ENCODE peak calls at places on chromosomes 16 and 17, in four cellular contexts. L, U, R and O are unnamed samples.

GRCh38 chr16:85594621-85595298 is 18.4 kb upstream of the GSE1 start:
- DNase-seq in L (no peak), U (no peak), R (no peak), O (no peak)

GRCh38 chr17:73365934-73366623 is 54.3 kb upstream of the CDC42EP4 start:
- DNase-seq in L (peak; percentile 51), U (no peak), R (no peak), O (no peak)

GRCh38 chr17:72466199-72466598 is 345.4 kb downstream of the SOX9 start:
- DNase-seq in L (peak; percentile 69), U (peak; percentile 9), R (no peak), O (no peak)

GRCh38 chr17:68613739-68614298 is 12.7 kb upstream of the FAM20A start:
- DNase-seq in L (peak; percentile 50), U (peak; percentile 36), R (no peak), O (no peak)

GRCh38 chr17:82866521-82867214 is 26.8 kb upstream of the ZNF750 start:
- DNase-seq in L (peak; percentile 87), U (peak; percentile 62), R (no peak), O (no peak)

GRCh38 chr17:67378444-67379250 is 1.6 kb downstream of the PITPNC1 start:
- DNase-seq in L (peak; percentile 74), U (no peak), R (peak; percentile 74), O (peak; percentile 68)

GRCh38 chr17:35486920-35487727 is 38.6 kb upstream of the SLFN13 start:
- DNase-seq in L (peak; percentile 62), U (peak; percentile 6), R (peak; percentile 56), O (peak; percentile 57)

GRCh38 chr16:12024429-12024828 is 47.9 kb downstream of the SNX29 start:
- DNase-seq in L (no peak), U (no peak), R (no peak), O (no peak)

GRCh38 chr16:89096768-89097527 is 3.3 kb downstream of the ACSF3 start:
- DNase-seq in L (no peak), U (no peak), R (peak; percentile 67), O (peak; percentile 11)

GRCh38 chr17:19647697-19648474 is 665 bp upstream of the ALDH3A2 start:
- DNase-seq in L (peak; percentile 85), U (peak; percentile 45), R (no peak), O (no peak)

GRCh38 chr17:11144358-11145233 is 96.4 kb upstream of the SHISA6 start:
- DNase-seq in L (peak; percentile 5), U (no peak), R (no peak), O (no peak)

GRCh38 chr17:79747508-79748295 is 17.0 kb downstream of the ENPP7 start:
- DNase-seq in L (no peak), U (no peak), R (no peak), O (no peak)

GRCh38 chr17:69921046-69921445 is 154.0 kb upstream of the KCNJ16 start:
- DNase-seq in L (no peak), U (no peak), R (no peak), O (no peak)

GRCh38 chr17:73291260-73291801 is 20.5 kb downstream of the CDC42EP4 start:
- DNase-seq in L (peak; percentile 77), U (peak; percentile 86), R (no peak), O (no peak)

GRCh38 chr17:7208027-7208571 is 11.5 kb downstream of the DLG4 start:
- DNase-seq in L (no peak), U (no peak), R (no peak), O (no peak)

GRCh38 chr17:68036304-68037147 is 991 bp downstream of the KPNA2 start:
- DNase-seq in L (peak; percentile 18), U (no peak), R (no peak), O (no peak)

GRCh38 chr17:40598021-40598927 is 33.0 kb upstream of the CCR7 start:
- DNase-seq in L (no peak), U (no peak), R (no peak), O (no peak)

GRCh38 chr16:51337662-51338061 is 186.6 kb upstream of the SALL1 start:
- DNase-seq in L (no peak), U (no peak), R (no peak), O (no peak)